ENCODE peak calls at places on chromosome 15, in nine cellular contexts. W, O, C, A, K, Z, T, J and R are unnamed samples.

GRCh38 chr15:99495430-99496301 is 70.1 kb upstream of the MEF2A start:
- DNase-seq in W (no peak), O (no peak), C (no peak), A (no peak), K (no peak), Z (no peak), T (no peak), J (no peak), R (no peak)

GRCh38 chr15:27561816-27562215 is 537.3 kb downstream of the OCA2 start:
- DNase-seq in W (no peak), O (no peak), C (no peak), A (no peak), K (no peak), Z (no peak), T (no peak), J (no peak), R (no peak)

GRCh38 chr15:98859149-98859548 is 148.4 kb downstream of the PGPEP1L start:
- DNase-seq in W (no peak), O (no peak), C (no peak), A (no peak), K (no peak), Z (no peak), T (no peak), J (no peak), R (no peak)

GRCh38 chr15:53520867-53521525 is 238.5 kb downstream of the WDR72 start:
- DNase-seq in W (no peak), O (no peak), C (no peak), A (no peak), K (no peak), Z (no peak), T (no peak), J (no peak), R (no peak)

GRCh38 chr15:101242160-101242998 is 9.5 kb downstream of the CHSY1 start:
- DNase-seq in W (peak; percentile 69), O (no peak), C (no peak), A (no peak), K (no peak), Z (no peak), T (no peak), J (peak; percentile 36), R (peak; percentile 96)

GRCh38 chr15:100842756-100843730 is 36.6 kb upstream of the ALDH1A3 start:
- DNase-seq in W (no peak), O (no peak), C (no peak), A (no peak), K (no peak), Z (no peak), T (no peak), J (no peak), R (no peak)

GRCh38 chr15:63986751-63987341 is 59.4 kb downstream of the DAPK2 start:
- DNase-seq in W (no peak), O (no peak), C (no peak), A (no peak), K (no peak), Z (no peak), T (no peak), J (no peak), R (peak; percentile 96)

GRCh38 chr15:62469874-62470688 is 305.0 kb upstream of the C2CD4B start:
- DNase-seq in W (no peak), O (no peak), C (no peak), A (peak; percentile 78), K (no peak), Z (no peak), T (no peak), J (peak; percentile 81), R (no peak)

GRCh38 chr15:40055576-40056293 is 16.8 kb upstream of the SRP14 start:
- DNase-seq in W (no peak), O (peak; percentile 73), C (no peak), A (peak; percentile 90), K (no peak), Z (no peak), T (no peak), J (peak; percentile 48), R (no peak)

GRCh38 chr15:72353266-72353665 is 22.5 kb downstream of the HEXA start:
- DNase-seq in W (no peak), O (no peak), C (no peak), A (no peak), K (no peak), Z (no peak), T (no peak), J (no peak), R (no peak)

GRCh38 chr15:79779739-79780138 is 117.1 kb downstream of the MTHFS start:
- DNase-seq in W (no peak), O (no peak), C (no peak), A (no peak), K (no peak), Z (no peak), T (no peak), J (no peak), R (no peak)

GRCh38 chr15:50257924-50258323 is 7.6 kb downstream of the HDC start:
- DNase-seq in W (no peak), O (no peak), C (no peak), A (no peak), K (no peak), Z (no peak), T (no peak), J (no peak), R (peak; percentile 87)

GRCh38 chr15:99998661-99999101 is 265.4 kb upstream of the LYSMD4 start:
- DNase-seq in W (no peak), O (no peak), C (no peak), A (no peak), K (no peak), Z (no peak), T (no peak), J (peak; percentile 31), R (no peak)

GRCh38 chr15:66302489-66302888 is 9.1 kb downstream of the DIS3L start:
- DNase-seq in W (no peak), O (no peak), C (no peak), A (no peak), K (no peak), Z (no peak), T (no peak), J (no peak), R (no peak)

GRCh38 chr15:73231661-73232443 is 136.9 kb downstream of the HCN4 start:
- DNase-seq in W (no peak), O (no peak), C (no peak), A (no peak), K (no peak), Z (no peak), T (no peak), J (no peak), R (no peak)

GRCh38 chr15:55197362-55197705 is 593 bp upstream of the RSL24D1 start:
- DNase-seq in W (no peak), O (peak; percentile 5), C (no peak), A (no peak), K (no peak), Z (no peak), T (no peak), J (no peak), R (no peak)

GRCh38 chr15:56734013-56734625 is 810 bp upstream of the ZNF280D start:
- DNase-seq in W (no peak), O (no peak), C (no peak), A (no peak), K (no peak), Z (no peak), T (no peak), J (peak; percentile 45), R (no peak)

GRCh38 chr15:70741677-70742293 is 21.6 kb downstream of the UACA start:
- DNase-seq in W (no peak), O (no peak), C (peak; percentile 71), A (no peak), K (no peak), Z (no peak), T (no peak), J (no peak), R (no peak)

GRCh38 chr15:87034886-87035285 is 955.2 kb downstream of the AGBL1 start:
- DNase-seq in W (no peak), O (no peak), C (no peak), A (no peak), K (no peak), Z (no peak), T (no peak), J (no peak), R (no peak)

GRCh38 chr15:99976811-99977271 is 243.6 kb upstream of the LYSMD4 start:
- DNase-seq in W (no peak), O (no peak), C (no peak), A (peak; percentile 50), K (no peak), Z (no peak), T (no peak), J (no peak), R (peak; percentile 19)

GRCh38 chr15:63436872-63437375 is 55.3 kb upstream of the CA12 start:
- DNase-seq in W (peak; percentile 38), O (peak; percentile 80), C (no peak), A (peak; percentile 90), K (peak; percentile 45), Z (peak; percentile 37), T (peak; percentile 60), J (peak; percentile 66), R (peak; percentile 96)

GRCh38 chr15:96699871-96700401 is 369.4 kb downstream of the NR2F2 start:
- DNase-seq in W (no peak), O (no peak), C (no peak), A (no peak), K (no peak), Z (no peak), T (no peak), J (peak; percentile 79), R (no peak)